ENCODE peak calls at places on chromosomes 13 and 19, in ten cellular contexts. One of them, this sample, is unnamed.

GRCh38 chr13:111252449-111253124 is 67.9 kb upstream of the TEX29 start:
- DNase-seq in stimulated activated CD8-positive, alpha-beta memory T cell treated with anti-CD3 and anti-CD28 coated beads, Interleukin-7, amount 100 ng/mL, for 1 hour: no peak
- DNase-seq in GM12891: no peak
- DNase-seq in kidney: no peak
- DNase-seq in small intestine: no peak
- DNase-seq in hepatic stellate cell: peak; percentile 22
- DNase-seq in C1 segment of cervical spinal cord: no peak
- DNase-seq in stimulated activated CD4-positive, alpha-beta T cell treated with anti-CD3 and anti-CD28 coated beads, Interleukin-2, amount 100 ng/mL, for 48 hours: no peak
- DNase-seq in AML-193: no peak
- DNase-seq in activated gamma-delta T cell treated with anti-CD3 and anti-CD28 coated beads, Interleukin-2, amount 50 U/mL, for 16 hours: no peak
- DNase-seq in this sample: no peak

GRCh38 chr13:75363371-75363770 is 118.6 kb downstream of the TBC1D4 start:
- DNase-seq in small intestine: no peak
- DNase-seq in stimulated activated CD8-positive, alpha-beta memory T cell treated with anti-CD3 and anti-CD28 coated beads, Interleukin-7, amount 100 ng/mL, for 1 hour: no peak
- DNase-seq in GM12891: no peak
- DNase-seq in activated gamma-delta T cell treated with anti-CD3 and anti-CD28 coated beads, Interleukin-2, amount 50 U/mL, for 16 hours: no peak
- DNase-seq in AML-193: no peak
- DNase-seq in kidney: no peak
- DNase-seq in hepatic stellate cell: no peak
- DNase-seq in C1 segment of cervical spinal cord: no peak
- DNase-seq in stimulated activated CD4-positive, alpha-beta T cell treated with anti-CD3 and anti-CD28 coated beads, Interleukin-2, amount 100 ng/mL, for 48 hours: no peak
- DNase-seq in this sample: no peak

GRCh38 chr13:76860706-76861105 is 25.5 kb downstream of the KCTD12 start:
- DNase-seq in AML-193: no peak
- DNase-seq in activated gamma-delta T cell treated with anti-CD3 and anti-CD28 coated beads, Interleukin-2, amount 50 U/mL, for 16 hours: no peak
- DNase-seq in stimulated activated CD8-positive, alpha-beta memory T cell treated with anti-CD3 and anti-CD28 coated beads, Interleukin-7, amount 100 ng/mL, for 1 hour: no peak
- DNase-seq in stimulated activated CD4-positive, alpha-beta T cell treated with anti-CD3 and anti-CD28 coated beads, Interleukin-2, amount 100 ng/mL, for 48 hours: no peak
- DNase-seq in small intestine: no peak
- DNase-seq in C1 segment of cervical spinal cord: no peak
- DNase-seq in kidney: no peak
- DNase-seq in GM12891: no peak
- DNase-seq in hepatic stellate cell: no peak
- DNase-seq in this sample: no peak

GRCh38 chr13:105587786-105588185 is 947.7 kb downstream of the EFNB2 start:
- DNase-seq in stimulated activated CD4-positive, alpha-beta T cell treated with anti-CD3 and anti-CD28 coated beads, Interleukin-2, amount 100 ng/mL, for 48 hours: no peak
- DNase-seq in AML-193: no peak
- DNase-seq in GM12891: no peak
- DNase-seq in small intestine: no peak
- DNase-seq in C1 segment of cervical spinal cord: no peak
- DNase-seq in activated gamma-delta T cell treated with anti-CD3 and anti-CD28 coated beads, Interleukin-2, amount 50 U/mL, for 16 hours: no peak
- DNase-seq in stimulated activated CD8-positive, alpha-beta memory T cell treated with anti-CD3 and anti-CD28 coated beads, Interleukin-7, amount 100 ng/mL, for 1 hour: no peak
- DNase-seq in hepatic stellate cell: no peak
- DNase-seq in kidney: peak; percentile 57
- DNase-seq in this sample: no peak

GRCh38 chr13:99626461-99627082 is 125.3 kb downstream of the TM9SF2 start:
- DNase-seq in hepatic stellate cell: no peak
- DNase-seq in small intestine: no peak
- DNase-seq in GM12891: no peak
- DNase-seq in C1 segment of cervical spinal cord: no peak
- DNase-seq in AML-193: no peak
- DNase-seq in activated gamma-delta T cell treated with anti-CD3 and anti-CD28 coated beads, Interleukin-2, amount 50 U/mL, for 16 hours: no peak
- DNase-seq in kidney: no peak
- DNase-seq in stimulated activated CD8-positive, alpha-beta memory T cell treated with anti-CD3 and anti-CD28 coated beads, Interleukin-7, amount 100 ng/mL, for 1 hour: no peak
- DNase-seq in stimulated activated CD4-positive, alpha-beta T cell treated with anti-CD3 and anti-CD28 coated beads, Interleukin-2, amount 100 ng/mL, for 48 hours: no peak
- DNase-seq in this sample: no peak

GRCh38 chr13:21639604-21640003 is 31.3 kb upstream of the FGF9 start:
- DNase-seq in stimulated activated CD8-positive, alpha-beta memory T cell treated with anti-CD3 and anti-CD28 coated beads, Interleukin-7, amount 100 ng/mL, for 1 hour: no peak
- DNase-seq in C1 segment of cervical spinal cord: no peak
- DNase-seq in activated gamma-delta T cell treated with anti-CD3 and anti-CD28 coated beads, Interleukin-2, amount 50 U/mL, for 16 hours: no peak
- DNase-seq in stimulated activated CD4-positive, alpha-beta T cell treated with anti-CD3 and anti-CD28 coated beads, Interleukin-2, amount 100 ng/mL, for 48 hours: no peak
- DNase-seq in AML-193: no peak
- DNase-seq in hepatic stellate cell: no peak
- DNase-seq in kidney: no peak
- DNase-seq in small intestine: no peak
- DNase-seq in GM12891: no peak
- DNase-seq in this sample: no peak

GRCh38 chr19:48102870-48103751 is 7.5 kb downstream of the PLA2G4C start:
- DNase-seq in activated gamma-delta T cell treated with anti-CD3 and anti-CD28 coated beads, Interleukin-2, amount 50 U/mL, for 16 hours: no peak
- DNase-seq in stimulated activated CD8-positive, alpha-beta memory T cell treated with anti-CD3 and anti-CD28 coated beads, Interleukin-7, amount 100 ng/mL, for 1 hour: peak; percentile 2
- DNase-seq in hepatic stellate cell: peak; percentile 57
- DNase-seq in small intestine: peak; percentile 50
- DNase-seq in C1 segment of cervical spinal cord: no peak
- DNase-seq in GM12891: no peak
- DNase-seq in stimulated activated CD4-positive, alpha-beta T cell treated with anti-CD3 and anti-CD28 coated beads, Interleukin-2, amount 100 ng/mL, for 48 hours: peak; percentile 45
- DNase-seq in AML-193: peak; percentile 12
- DNase-seq in kidney: no peak
- DNase-seq in this sample: peak; percentile 17

GRCh38 chr19:52601025-52601973 is 31.2 kb downstream of the ZNF701 start:
- DNase-seq in activated gamma-delta T cell treated with anti-CD3 and anti-CD28 coated beads, Interleukin-2, amount 50 U/mL, for 16 hours: peak; percentile 91
- DNase-seq in AML-193: peak; percentile 79
- DNase-seq in GM12891: peak; percentile 79
- DNase-seq in kidney: peak; percentile 98
- DNase-seq in stimulated activated CD4-positive, alpha-beta T cell treated with anti-CD3 and anti-CD28 coated beads, Interleukin-2, amount 100 ng/mL, for 48 hours: peak; percentile 93
- DNase-seq in small intestine: peak; percentile 94
- DNase-seq in stimulated activated CD8-positive, alpha-beta memory T cell treated with anti-CD3 and anti-CD28 coated beads, Interleukin-7, amount 100 ng/mL, for 1 hour: peak; percentile 91
- DNase-seq in hepatic stellate cell: peak; percentile 91
- DNase-seq in C1 segment of cervical spinal cord: peak; percentile 81
- DNase-seq in this sample: peak; percentile 96

GRCh38 chr13:98729526-98730057 is 22.9 kb downstream of the SLC15A1 start:
- DNase-seq in stimulated activated CD8-positive, alpha-beta memory T cell treated with anti-CD3 and anti-CD28 coated beads, Interleukin-7, amount 100 ng/mL, for 1 hour: no peak
- DNase-seq in GM12891: no peak
- DNase-seq in C1 segment of cervical spinal cord: no peak
- DNase-seq in AML-193: no peak
- DNase-seq in activated gamma-delta T cell treated with anti-CD3 and anti-CD28 coated beads, Interleukin-2, amount 50 U/mL, for 16 hours: no peak
- DNase-seq in small intestine: no peak
- DNase-seq in kidney: peak; percentile 63
- DNase-seq in stimulated activated CD4-positive, alpha-beta T cell treated with anti-CD3 and anti-CD28 coated beads, Interleukin-2, amount 100 ng/mL, for 48 hours: no peak
- DNase-seq in hepatic stellate cell: no peak
- DNase-seq in this sample: no peak

GRCh38 chr13:59680429-59681024 is 483.2 kb downstream of the DIAPH3 start:
- DNase-seq in AML-193: peak; percentile 27
- DNase-seq in GM12891: no peak
- DNase-seq in small intestine: peak; percentile 59
- DNase-seq in C1 segment of cervical spinal cord: no peak
- DNase-seq in kidney: no peak
- DNase-seq in stimulated activated CD8-positive, alpha-beta memory T cell treated with anti-CD3 and anti-CD28 coated beads, Interleukin-7, amount 100 ng/mL, for 1 hour: no peak
- DNase-seq in activated gamma-delta T cell treated with anti-CD3 and anti-CD28 coated beads, Interleukin-2, amount 50 U/mL, for 16 hours: no peak
- DNase-seq in hepatic stellate cell: no peak
- DNase-seq in stimulated activated CD4-positive, alpha-beta T cell treated with anti-CD3 and anti-CD28 coated beads, Interleukin-2, amount 100 ng/mL, for 48 hours: no peak
- DNase-seq in this sample: no peak

GRCh38 chr13:23868521-23868920 is 20.7 kb downstream of the MIPEP start:
- DNase-seq in small intestine: no peak
- DNase-seq in AML-193: no peak
- DNase-seq in stimulated activated CD8-positive, alpha-beta memory T cell treated with anti-CD3 and anti-CD28 coated beads, Interleukin-7, amount 100 ng/mL, for 1 hour: no peak
- DNase-seq in hepatic stellate cell: no peak
- DNase-seq in stimulated activated CD4-positive, alpha-beta T cell treated with anti-CD3 and anti-CD28 coated beads, Interleukin-2, amount 100 ng/mL, for 48 hours: no peak
- DNase-seq in GM12891: no peak
- DNase-seq in C1 segment of cervical spinal cord: no peak
- DNase-seq in activated gamma-delta T cell treated with anti-CD3 and anti-CD28 coated beads, Interleukin-2, amount 50 U/mL, for 16 hours: no peak
- DNase-seq in kidney: no peak
- DNase-seq in this sample: no peak

This sample was measured in progenitor cell of endocrine pancreas.